ENCODE peak calls at places on chromosome 12, in five cellular contexts. U, X, B, R and E are unnamed samples.

GRCh38 chr12:98401427-98401826 is 114.0 kb upstream of the TMPO start:
- DNase-seq in R (no peak), U (no peak), X (no peak), B (no peak), E (no peak)

GRCh38 chr12:51160814-51161459 is 12.0 kb downstream of the TFCP2 start:
- DNase-seq in U (no peak), R (no peak), B (no peak), X (no peak), E (no peak)

GRCh38 chr12:62632521-62632920 is 165.9 kb downstream of the MON2 start:
- DNase-seq in B (no peak), U (peak; percentile 31), R (peak; percentile 88), X (peak; percentile 33), E (peak; percentile 83)

GRCh38 chr12:64181504-64182291 is 40.4 kb downstream of the KICS2 start:
- DNase-seq in R (peak; percentile 74), U (peak; percentile 44), B (peak; percentile 91), X (peak; percentile 36), E (no peak)

GRCh38 chr12:15220451-15220850 is 766 bp downstream of the RERG start:
- DNase-seq in B (no peak), X (no peak), R (no peak), U (no peak), E (no peak)

GRCh38 chr12:32896438-32897275 is at the start of gene PKP2:
- DNase-seq in B (no peak), U (peak; percentile 82), X (peak; percentile 71), R (peak; percentile 97), E (peak; percentile 85)

GRCh38 chr12:52335598-52336262 is 14.5 kb upstream of the KRT83 start:
- DNase-seq in B (no peak), X (no peak), R (no peak), U (no peak), E (no peak)

GRCh38 chr12:68393398-68393797 is 61.2 kb upstream of the MDM1 start:
- DNase-seq in R (no peak), B (no peak), U (no peak), X (no peak), E (no peak)

GRCh38 chr12:57109207-57110160 is 1.7 kb downstream of the STAT6 start:
- DNase-seq in R (no peak), B (no peak), X (no peak), U (no peak), E (no peak)

GRCh38 chr12:6953417-6954315 is 2.5 kb downstream of the PTPN6 start:
- DNase-seq in R (peak; percentile 51), B (no peak), U (no peak), X (peak; percentile 70), E (peak; percentile 94)
- H3K27ac ChIP-seq in R (no peak overlapping the region), B (no peak overlapping the region), U (peak overlapping the region; percentile 61), X (no peak overlapping the region), E (peak overlapping the region; percentile 87)

DNA sequence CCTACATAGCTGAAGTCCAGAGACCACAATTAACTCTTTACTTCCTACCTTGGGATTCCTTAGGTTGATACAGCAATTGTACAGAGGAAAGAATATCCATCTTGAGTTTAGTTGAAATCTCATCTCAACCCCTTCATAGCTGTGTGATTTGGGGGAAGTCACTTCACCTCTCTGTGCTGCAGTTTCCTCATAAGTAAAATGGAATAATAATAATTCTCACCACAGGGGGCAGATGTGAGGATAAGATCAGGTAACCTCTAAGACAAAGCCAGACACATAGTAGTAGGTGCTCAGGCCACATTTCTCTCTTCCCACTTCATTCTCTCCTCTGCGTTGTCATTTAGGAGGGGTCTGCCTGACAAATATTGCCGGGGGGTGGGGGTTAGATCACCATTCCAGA is 6.7 kb downstream of the FOXN4 start:
- DNase-seq in B (no peak), X (no peak), R (no peak), U (no peak), E (no peak)
- TF ChIP-seq CTCF in B (no peak), X (no peak), R (no peak), U (no peak), E (no peak)

GRCh38 chr12:131404705-131405104 is 306.2 kb upstream of the SFSWAP start:
- DNase-seq in B (no peak), R (no peak), U (no peak), X (no peak), E (no peak)
- H3K27ac ChIP-seq in B (no peak overlapping the region), R (no peak overlapping the region), U (no peak overlapping the region), X (no peak overlapping the region), E (no peak overlapping the region)

DNA sequence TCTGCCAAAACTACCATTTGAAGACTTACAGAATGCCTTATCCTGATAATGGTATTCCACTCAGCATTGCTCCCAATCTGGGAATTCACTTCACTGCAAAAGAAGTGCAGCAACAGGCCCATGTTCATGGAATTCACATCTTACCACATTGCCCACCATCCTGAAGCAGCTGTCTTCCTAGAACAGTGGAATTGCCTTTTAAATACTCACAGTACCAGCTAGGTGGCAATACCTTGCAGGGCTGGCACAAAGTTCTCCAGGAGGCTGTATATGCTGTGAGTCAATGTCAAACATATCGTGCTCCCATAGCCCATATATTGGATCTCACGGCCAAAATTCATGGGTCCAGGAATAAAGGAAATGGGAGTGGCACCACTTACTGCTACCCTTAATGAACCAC is 83.8 kb upstream of the PLEKHG7 start:
- DNase-seq in B (no peak), U (no peak), R (no peak), X (no peak), E (no peak)
- TF ChIP-seq CTCF in B (no peak), U (no peak), R (no peak), X (no peak), E (no peak)

GRCh38 chr12:58452546-58452945 is 467.8 kb downstream of the LRIG3 start:
- DNase-seq in U (no peak), R (no peak), B (no peak), X (no peak), E (no peak)

GRCh38 chr12:58459191-58459590 is 461.1 kb downstream of the LRIG3 start:
- DNase-seq in R (no peak), X (no peak), U (no peak), B (no peak), E (no peak)

GRCh38 chr12:58458093-58458492 is 462.2 kb downstream of the LRIG3 start:
- DNase-seq in X (no peak), U (no peak), B (no peak), R (no peak), E (no peak)

GRCh38 chr12:58453306-58453705 is 467.0 kb downstream of the LRIG3 start:
- DNase-seq in U (no peak), B (no peak), R (no peak), X (no peak), E (no peak)

DNA sequence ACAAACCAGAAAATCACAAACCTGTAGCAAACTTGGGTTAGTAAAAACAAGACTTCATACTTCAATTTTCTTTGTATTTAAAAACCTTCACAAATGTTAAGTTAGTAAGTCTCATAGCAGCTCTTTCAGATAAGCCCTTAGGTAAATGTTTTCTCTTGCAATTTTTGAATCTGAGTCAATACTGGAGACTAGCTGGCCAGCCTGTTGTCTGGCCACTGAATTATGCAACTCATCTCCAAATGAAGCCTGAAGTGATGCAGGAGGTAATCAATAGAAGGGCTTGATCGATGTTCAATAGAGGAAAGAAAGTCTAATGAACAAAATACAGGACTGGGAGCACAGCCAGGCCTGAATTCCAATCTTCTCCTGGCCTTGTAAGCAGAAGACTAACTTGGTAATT is 465.2 kb downstream of the LRIG3 start:
- DNase-seq in R (no peak), U (no peak), X (no peak), B (no peak), E (no peak)
- H3K27ac ChIP-seq in R (no peak overlapping the region), U (no peak overlapping the region), X (no peak overlapping the region), B (no peak overlapping the region), E (no peak overlapping the region)

DNA sequence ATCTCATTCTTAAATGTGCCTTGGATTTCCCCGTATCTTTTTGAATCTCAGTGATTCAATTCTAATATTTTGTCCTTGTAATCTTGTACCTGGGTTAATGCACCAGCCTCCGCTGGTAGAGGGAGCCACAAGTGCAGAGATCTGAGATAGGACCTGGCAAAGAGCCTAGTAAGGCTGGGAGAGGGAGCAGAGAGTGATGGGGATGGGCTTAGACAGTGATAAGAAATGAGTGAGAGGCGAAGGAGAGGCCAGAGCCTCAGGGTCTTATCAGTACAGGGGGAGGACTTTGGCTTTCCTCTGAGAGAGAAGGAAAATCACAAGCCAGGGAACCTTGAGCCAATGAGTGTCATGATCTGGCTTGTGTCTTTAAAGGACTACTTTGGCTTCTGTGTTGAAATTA is 30.5 kb upstream of the LMNTD1 start:
- DNase-seq in X (no peak), U (no peak), R (peak; percentile 79), B (no peak), E (no peak)
- TF ChIP-seq CTCF in X (no peak), U (no peak), R (peak; percentile 84), B (no peak), E (no peak)

GRCh38 chr12:11833174-11833895 is 183.9 kb downstream of the ETV6 start:
- DNase-seq in R (peak; percentile 35), U (no peak), X (no peak), B (no peak), E (no peak)
- H3K27ac ChIP-seq in R (no peak overlapping the region), U (no peak overlapping the region), X (no peak overlapping the region), B (no peak overlapping the region), E (peak overlapping the region; percentile 83)

GRCh38 chr12:104181313-104181712 is 34.3 kb upstream of the TXNRD1 start:
- DNase-seq in U (no peak), R (peak; percentile 31), B (no peak), X (no peak), E (no peak)

GRCh38 chr12:104175726-104176247 is 37.8 kb upstream of the NFYB start:
- DNase-seq in B (no peak), U (peak; percentile 3), X (peak; percentile 22), R (no peak), E (no peak)

GRCh38 chr12:104180389-104180788 is 35.2 kb upstream of the TXNRD1 start:
- DNase-seq in X (no peak), R (no peak), B (no peak), U (peak; percentile 61), E (no peak)

GRCh38 chr12:104177336-104177662 is 38.3 kb upstream of the TXNRD1 start:
- DNase-seq in B (no peak), R (no peak), U (no peak), X (no peak), E (no peak)

GRCh38 chr12:104177663-104178501 is 37.7 kb upstream of the TXNRD1 start:
- DNase-seq in U (peak; percentile 91), R (no peak), X (peak; percentile 58), B (peak; percentile 89), E (no peak)
- TF ChIP-seq CTCF in U (no peak), R (no peak), X (no peak), B (peak; percentile 53), E (no peak)